ENCODE peak calls at places on chromosome 15, in four cellular contexts. One of them, this sample, is unnamed.

GRCh38 chr15:95141486-95141885 is 910.1 kb downstream of the MCTP2 start:
- DNase-seq in stomach: no peak
- DNase-seq in endothelial cell of umbilical vein: no peak
- DNase-seq in suprapubic skin: no peak
- DNase-seq in this sample: no peak

GRCh38 chr15:90184786-90185704 is 16.1 kb upstream of the SEMA4B start:
- DNase-seq in stomach: peak
- DNase-seq in endothelial cell of umbilical vein: no peak
- DNase-seq in suprapubic skin: peak
- DNase-seq in this sample: peak

GRCh38 chr15:58378241-58379085 is 53.3 kb upstream of the LIPC start:
- DNase-seq in stomach: no peak
- DNase-seq in endothelial cell of umbilical vein: no peak
- DNase-seq in suprapubic skin: no peak
- DNase-seq in this sample: no peak

GRCh38 chr15:87816811-87817210 is 439.7 kb downstream of the NTRK3 start:
- DNase-seq in stomach: no peak
- DNase-seq in endothelial cell of umbilical vein: peak
- DNase-seq in suprapubic skin: no peak
- DNase-seq in this sample: no peak

GRCh38 chr15:67186226-67186649 is 68.2 kb downstream of the AAGAB start:
- DNase-seq in stomach: no peak
- DNase-seq in endothelial cell of umbilical vein: no peak
- DNase-seq in suprapubic skin: no peak
- DNase-seq in this sample: peak

GRCh38 chr15:90367578-90367977 is 15.5 kb downstream of the ZNF774 start:
- DNase-seq in stomach: no peak
- DNase-seq in endothelial cell of umbilical vein: no peak
- DNase-seq in suprapubic skin: no peak
- DNase-seq in this sample: no peak

GRCh38 chr15:66894986-66895780 is 170.2 kb upstream of the SMAD3 start:
- DNase-seq in stomach: no peak
- DNase-seq in endothelial cell of umbilical vein: no peak
- DNase-seq in suprapubic skin: no peak
- DNase-seq in this sample: no peak

GRCh38 chr15:77567202-77567601 is 65.5 kb downstream of the LINGO1 start:
- DNase-seq in stomach: no peak
- DNase-seq in endothelial cell of umbilical vein: no peak
- DNase-seq in suprapubic skin: no peak
- DNase-seq in this sample: no peak

GRCh38 chr15:30008156-30008555 is 74.6 kb upstream of the GOLGA8J start:
- DNase-seq in stomach: no peak
- DNase-seq in endothelial cell of umbilical vein: no peak
- DNase-seq in suprapubic skin: no peak
- DNase-seq in this sample: no peak

GRCh38 chr15:100131321-100132224 is 210.2 kb downstream of the ADAMTS17 start:
- DNase-seq in stomach: peak
- DNase-seq in endothelial cell of umbilical vein: peak
- DNase-seq in suprapubic skin: no peak
- DNase-seq in this sample: peak

GRCh38 chr15:92693922-92694331 is 38.4 kb upstream of the FAM174B start:
- DNase-seq in stomach: no peak
- DNase-seq in endothelial cell of umbilical vein: peak
- DNase-seq in suprapubic skin: no peak
- DNase-seq in this sample: no peak

GRCh38 chr15:46441294-46442062 is 806.6 kb downstream of the SQOR start:
- DNase-seq in stomach: no peak
- DNase-seq in endothelial cell of umbilical vein: no peak
- DNase-seq in suprapubic skin: no peak
- DNase-seq in this sample: no peak

GRCh38 chr15:92803536-92803851 is 96.6 kb upstream of the CHD2 start:
- DNase-seq in stomach: no peak
- DNase-seq in endothelial cell of umbilical vein: no peak
- DNase-seq in suprapubic skin: no peak
- DNase-seq in this sample: no peak

GRCh38 chr15:60077581-60078359 is 73.7 kb downstream of the FOXB1 start:
- DNase-seq in stomach: no peak
- DNase-seq in endothelial cell of umbilical vein: no peak
- DNase-seq in suprapubic skin: no peak
- DNase-seq in this sample: no peak

GRCh38 chr15:44535509-44536297 is 1.2 kb upstream of the EIF3J start:
- DNase-seq in stomach: no peak
- DNase-seq in endothelial cell of umbilical vein: no peak
- DNase-seq in suprapubic skin: no peak
- DNase-seq in this sample: peak

GRCh38 chr15:81297580-81298575 is 26.1 kb downstream of the STARD5 start:
- DNase-seq in stomach: no peak
- DNase-seq in endothelial cell of umbilical vein: no peak
- DNase-seq in suprapubic skin: peak
- DNase-seq in this sample: no peak

GRCh38 chr15:76328962-76329361 is 7.6 kb upstream of the ISL2 start:
- DNase-seq in stomach: no peak
- DNase-seq in endothelial cell of umbilical vein: no peak
- DNase-seq in suprapubic skin: no peak
- DNase-seq in this sample: no peak

GRCh38 chr15:28901587-28901980 is 15.8 kb downstream of the APBA2 start:
- DNase-seq in stomach: no peak
- DNase-seq in endothelial cell of umbilical vein: no peak
- DNase-seq in suprapubic skin: peak
- DNase-seq in this sample: no peak

GRCh38 chr15:80180986-80181385 is 28.2 kb downstream of the FAH start:
- DNase-seq in stomach: no peak
- DNase-seq in endothelial cell of umbilical vein: no peak
- DNase-seq in suprapubic skin: no peak
- DNase-seq in this sample: no peak

GRCh38 chr15:80182611-80183210 is 29.9 kb downstream of the FAH start:
- DNase-seq in stomach: no peak
- DNase-seq in endothelial cell of umbilical vein: peak
- DNase-seq in suprapubic skin: no peak
- DNase-seq in this sample: no peak

GRCh38 chr15:80179025-80179759 is 26.4 kb downstream of the FAH start:
- DNase-seq in stomach: peak
- DNase-seq in endothelial cell of umbilical vein: peak
- DNase-seq in suprapubic skin: no peak
- DNase-seq in this sample: no peak

GRCh38 chr15:80179966-80180365 is 27.2 kb downstream of the FAH start:
- DNase-seq in stomach: no peak
- DNase-seq in endothelial cell of umbilical vein: no peak
- DNase-seq in suprapubic skin: no peak
- DNase-seq in this sample: no peak

GRCh38 chr15:80180468-80180867 is 27.7 kb downstream of the FAH start:
- DNase-seq in stomach: no peak
- DNase-seq in endothelial cell of umbilical vein: no peak
- DNase-seq in suprapubic skin: no peak
- DNase-seq in this sample: no peak
- TF ChIP-seq POLR2AphosphoS5 in stomach: no peak
- TF ChIP-seq POLR2AphosphoS5 in endothelial cell of umbilical vein: no peak
- TF ChIP-seq POLR2AphosphoS5 in suprapubic skin: no peak
- TF ChIP-seq POLR2AphosphoS5 in this sample: no peak

GRCh38 chr15:84865074-84865569 is 19.3 kb upstream of the SLC28A1 start:
- DNase-seq in stomach: no peak
- DNase-seq in endothelial cell of umbilical vein: no peak
- DNase-seq in suprapubic skin: no peak
- DNase-seq in this sample: no peak

GRCh38 chr15:84859651-84860050 is 24.8 kb upstream of the SLC28A1 start:
- DNase-seq in stomach: no peak
- DNase-seq in endothelial cell of umbilical vein: no peak
- DNase-seq in suprapubic skin: no peak
- DNase-seq in this sample: peak

GRCh38 chr15:84863480-84864428 is 20.7 kb upstream of the SLC28A1 start:
- DNase-seq in stomach: no peak
- DNase-seq in endothelial cell of umbilical vein: no peak
- DNase-seq in suprapubic skin: no peak
- DNase-seq in this sample: peak

GRCh38 chr15:84864429-84864795 is 20.1 kb upstream of the SLC28A1 start:
- DNase-seq in stomach: no peak
- DNase-seq in endothelial cell of umbilical vein: no peak
- DNase-seq in suprapubic skin: no peak
- DNase-seq in this sample: no peak

GRCh38 chr15:84862214-84862975 is 22.1 kb upstream of the SLC28A1 start:
- DNase-seq in stomach: no peak
- DNase-seq in endothelial cell of umbilical vein: no peak
- DNase-seq in suprapubic skin: no peak
- DNase-seq in this sample: no peak
- H3K27ac ChIP-seq in stomach: no peak
- H3K27ac ChIP-seq in endothelial cell of umbilical vein: no peak
- H3K27ac ChIP-seq in suprapubic skin: no peak
- H3K27ac ChIP-seq in this sample: no peak

GRCh38 chr15:73156431-73157191 is 104.3 kb downstream of the NEO1 start:
- DNase-seq in stomach: no peak
- DNase-seq in endothelial cell of umbilical vein: no peak
- DNase-seq in suprapubic skin: no peak
- DNase-seq in this sample: no peak
- TF ChIP-seq CTCF in stomach: no peak
- TF ChIP-seq CTCF in endothelial cell of umbilical vein: no peak
- TF ChIP-seq CTCF in suprapubic skin: no peak
- TF ChIP-seq CTCF in this sample: no peak

GRCh38 chr15:57245130-57245529 is 131.2 kb upstream of the CGNL1 start:
- DNase-seq in stomach: no peak
- DNase-seq in endothelial cell of umbilical vein: no peak
- DNase-seq in suprapubic skin: no peak
- DNase-seq in this sample: no peak
- TF ChIP-seq POLR2AphosphoS5 in stomach: no peak
- TF ChIP-seq POLR2AphosphoS5 in endothelial cell of umbilical vein: no peak
- TF ChIP-seq POLR2AphosphoS5 in suprapubic skin: no peak
- TF ChIP-seq POLR2AphosphoS5 in this sample: no peak

GRCh38 chr15:43376017-43376705 is 5.3 kb downstream of the TUBGCP4 start:
- DNase-seq in stomach: no peak
- DNase-seq in endothelial cell of umbilical vein: peak
- DNase-seq in suprapubic skin: no peak
- DNase-seq in this sample: no peak

GRCh38 chr15:43370310-43370974 is 401 bp downstream of the ZSCAN29 start:
- DNase-seq in stomach: peak
- DNase-seq in endothelial cell of umbilical vein: peak
- DNase-seq in suprapubic skin: peak
- DNase-seq in this sample: peak

GRCh38 chr15:43370975-43371974 is at the start of the genes TUBGCP4 and ZSCAN29:
- DNase-seq in stomach: peak
- DNase-seq in endothelial cell of umbilical vein: peak
- DNase-seq in suprapubic skin: peak
- DNase-seq in this sample: peak
- H3K27ac ChIP-seq in stomach: peak
- H3K27ac ChIP-seq in endothelial cell of umbilical vein: peak
- H3K27ac ChIP-seq in suprapubic skin: peak
- H3K27ac ChIP-seq in this sample: peak

GRCh38 chr15:47711654-47712053 is 5.7 kb upstream of the SEMA6D start:
- DNase-seq in stomach: no peak
- DNase-seq in endothelial cell of umbilical vein: peak
- DNase-seq in suprapubic skin: no peak
- DNase-seq in this sample: no peak
- TF ChIP-seq CTCF in stomach: no peak
- TF ChIP-seq CTCF in endothelial cell of umbilical vein: peak
- TF ChIP-seq CTCF in suprapubic skin: no peak
- TF ChIP-seq CTCF in this sample: no peak

GRCh38 chr15:64507845-64508244 is 47.5 kb downstream of the ZNF609 start:
- DNase-seq in stomach: no peak
- DNase-seq in endothelial cell of umbilical vein: no peak
- DNase-seq in suprapubic skin: no peak
- DNase-seq in this sample: no peak

GRCh38 chr15:64515196-64515595 is 54.8 kb downstream of the ZNF609 start:
- DNase-seq in stomach: no peak
- DNase-seq in endothelial cell of umbilical vein: no peak
- DNase-seq in suprapubic skin: no peak
- DNase-seq in this sample: no peak

GRCh38 chr15:64515825-64516224 is 55.4 kb downstream of the ZNF609 start:
- DNase-seq in stomach: no peak
- DNase-seq in endothelial cell of umbilical vein: no peak
- DNase-seq in suprapubic skin: no peak
- DNase-seq in this sample: no peak

DNA sequence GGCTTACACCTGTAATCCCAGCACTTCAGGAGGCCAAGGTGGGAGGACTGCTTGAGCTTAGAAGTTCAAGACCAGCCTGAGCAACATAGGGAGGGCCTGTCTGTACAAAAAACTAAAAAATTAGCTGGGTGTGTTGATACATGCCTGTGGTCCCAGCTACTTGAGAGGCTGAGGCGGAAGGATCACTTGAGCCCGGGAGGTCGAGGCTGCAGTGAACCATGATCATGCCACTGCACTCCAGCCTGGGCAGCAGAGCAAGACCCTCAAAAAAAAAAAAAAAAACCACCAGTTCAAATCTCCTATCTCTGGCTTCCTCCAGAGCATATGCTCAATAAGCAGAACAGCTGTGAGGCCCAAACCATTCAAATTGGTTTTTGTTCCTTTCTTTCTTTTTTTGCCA is 53.4 kb downstream of the ZNF609 start:
- DNase-seq in stomach: no peak
- DNase-seq in endothelial cell of umbilical vein: no peak
- DNase-seq in suprapubic skin: no peak
- DNase-seq in this sample: no peak
- TF ChIP-seq POLR2AphosphoS5 in stomach: no peak
- TF ChIP-seq POLR2AphosphoS5 in endothelial cell of umbilical vein: no peak
- TF ChIP-seq POLR2AphosphoS5 in suprapubic skin: no peak
- TF ChIP-seq POLR2AphosphoS5 in this sample: no peak

GRCh38 chr15:70241031-70241430 is 143.3 kb upstream of the TLE3 start:
- DNase-seq in stomach: no peak
- DNase-seq in endothelial cell of umbilical vein: no peak
- DNase-seq in suprapubic skin: peak
- DNase-seq in this sample: no peak
- H3K27ac ChIP-seq in stomach: no peak
- H3K27ac ChIP-seq in endothelial cell of umbilical vein: no peak
- H3K27ac ChIP-seq in suprapubic skin: no peak
- H3K27ac ChIP-seq in this sample: no peak

DNA sequence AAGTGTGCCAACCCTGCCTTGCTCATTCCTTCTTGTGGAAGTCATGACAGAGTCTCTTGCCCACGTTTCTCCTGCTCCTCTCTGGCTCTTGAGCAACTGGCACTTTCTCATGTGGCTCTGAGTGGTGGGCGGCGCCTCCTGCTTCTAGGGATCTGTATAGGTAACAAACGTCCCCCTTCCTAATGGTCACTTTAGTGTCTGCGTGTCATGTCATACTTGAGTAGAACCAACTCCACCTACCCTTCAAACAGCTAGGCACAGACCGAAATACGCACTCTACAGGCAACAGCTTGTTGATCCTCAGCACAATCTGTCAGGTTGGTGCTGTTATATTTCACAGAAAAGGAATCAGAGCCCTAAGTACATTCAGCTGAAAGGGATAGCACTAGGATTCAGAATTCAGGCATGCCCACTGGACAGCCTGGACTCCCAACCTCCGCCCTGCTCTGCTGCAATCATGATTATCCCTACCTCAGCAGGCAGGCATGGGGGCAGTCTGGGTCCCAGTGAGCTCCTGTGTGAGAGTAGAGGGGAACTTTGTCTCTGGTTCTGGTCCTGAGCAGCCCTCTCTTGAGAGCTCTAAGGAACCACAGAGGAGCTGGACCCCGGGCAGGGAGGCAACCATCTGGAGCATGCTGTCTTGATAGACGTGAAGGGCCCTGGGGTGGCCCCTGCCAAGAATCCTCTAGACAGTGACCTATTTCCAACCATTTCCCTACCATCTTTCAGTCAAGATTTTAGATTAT is 23.6 kb upstream of the NOX5 start:
- DNase-seq in stomach: no peak
- DNase-seq in endothelial cell of umbilical vein: no peak
- DNase-seq in suprapubic skin: no peak
- DNase-seq in this sample: no peak
- TF ChIP-seq CTCF in stomach: no peak
- TF ChIP-seq CTCF in endothelial cell of umbilical vein: no peak
- TF ChIP-seq CTCF in suprapubic skin: no peak
- TF ChIP-seq CTCF in this sample: no peak

This sample was measured in upper lobe of left lung.